ENCODE peak calls at places on chromosomes 6 and 20, in seven cellular contexts. W is adipocyte; U is GM12865; I is HTR-8/SVneo; Y is hippocampal formation; H is activated CD4-positive, alpha-beta T cell treated with anti-CD3 and anti-CD28 coated beads, Interleukin-2, amount 50 U/mL, for 1 hour; O is NCI-H774. Z is an unnamed sample.

GRCh38 chr6:111410371-111410770 is 72.6 kb downstream of the REV3L start:
- DNase-seq in W (no peak), U (peak), I (no peak), Y (no peak), H (no peak), O (no peak), Z (no peak)

GRCh38 chr20:21118138-21118537 is 7.7 kb upstream of the KIZ start:
- DNase-seq in W (no peak), U (no peak), I (no peak), Y (no peak), H (no peak), O (no peak), Z (no peak)

GRCh38 chr20:58130574-58130973 is 97.9 kb downstream of the ANKRD60 start:
- DNase-seq in W (no peak), U (no peak), I (no peak), Y (no peak), H (no peak), O (no peak), Z (no peak)

GRCh38 chr20:31835977-31836852 is 9.2 kb downstream of the FOXS1 start:
- DNase-seq in W (peak), U (peak), I (peak), Y (peak), H (no peak), O (no peak), Z (peak)

GRCh38 chr6:150016324-150017185 is 8.8 kb downstream of the RAET1L start:
- DNase-seq in W (peak), U (peak), I (peak), Y (peak), H (peak), O (peak), Z (peak)

GRCh38 chr6:81086931-81087330 is 665.5 kb downstream of the TENT5A start:
- DNase-seq in W (no peak), U (no peak), I (no peak), Y (no peak), H (no peak), O (no peak), Z (no peak)

GRCh38 chr6:41625442-41625841 is 12.8 kb upstream of the MDFI start:
- DNase-seq in W (no peak), U (no peak), I (no peak), Y (no peak), H (no peak), O (no peak), Z (no peak)

GRCh38 chr6:47729457-47729856 is 31.1 kb downstream of the ADGRF4 start:
- DNase-seq in W (no peak), U (no peak), I (no peak), Y (no peak), H (no peak), O (no peak), Z (no peak)

GRCh38 chr6:63795006-63795405 is 159.4 kb downstream of the PHF3 start:
- DNase-seq in W (no peak), U (no peak), I (no peak), Y (no peak), H (no peak), O (no peak), Z (no peak)

GRCh38 chr6:13398421-13398994 is 70.2 kb upstream of the TBC1D7 start:
- DNase-seq in W (no peak), U (no peak), I (no peak), Y (peak), H (no peak), O (no peak), Z (peak)

GRCh38 chr6:96545882-96546281 is 17.0 kb upstream of the FHL5 start:
- DNase-seq in W (no peak), U (no peak), I (no peak), Y (no peak), H (no peak), O (no peak), Z (no peak)

GRCh38 chr6:78308025-78308424 is 559.3 kb upstream of the IRAK1BP1 start:
- DNase-seq in W (no peak), U (peak), I (no peak), Y (no peak), H (no peak), O (no peak), Z (no peak)

GRCh38 chr20:51792960-51793359 is 9.4 kb downstream of the SALL4 start:
- DNase-seq in W (no peak), U (no peak), I (no peak), Y (no peak), H (no peak), O (no peak), Z (no peak)

GRCh38 chr6:86256615-86257187 is 614.0 kb upstream of the SYNCRIP start:
- DNase-seq in W (no peak), U (no peak), I (no peak), Y (no peak), H (no peak), O (no peak), Z (no peak)

GRCh38 chr6:129186988-129187387 is 304.1 kb downstream of the LAMA2 start:
- DNase-seq in W (peak), U (no peak), I (peak), Y (no peak), H (no peak), O (no peak), Z (peak)

GRCh38 chr6:122524056-122524455 is 52.4 kb upstream of the SERINC1 start:
- DNase-seq in W (no peak), U (no peak), I (no peak), Y (no peak), H (no peak), O (no peak), Z (no peak)

GRCh38 chr6:137794510-137795200 is 72.4 kb upstream of the TNFAIP3 start:
- DNase-seq in W (no peak), U (no peak), I (no peak), Y (no peak), H (no peak), O (no peak), Z (no peak)

GRCh38 chr6:146860583-146860982 is 261.8 kb downstream of the ADGB start:
- DNase-seq in W (no peak), U (no peak), I (no peak), Y (peak), H (no peak), O (no peak), Z (no peak)

GRCh38 chr20:35433337-35433736 is 4.7 kb downstream of the GDF5 start:
- DNase-seq in W (no peak), U (no peak), I (no peak), Y (no peak), H (no peak), O (no peak), Z (no peak)

GRCh38 chr20:39853050-39853449 is 836.0 kb downstream of the MAFB start:
- DNase-seq in W (no peak), U (no peak), I (no peak), Y (no peak), H (no peak), O (no peak), Z (no peak)

GRCh38 chr20:57653546-57653900 is 33.3 kb upstream of the ZBP1 start:
- DNase-seq in W (no peak), U (no peak), I (no peak), Y (no peak), H (no peak), O (no peak), Z (no peak)

GRCh38 chr20:57618091-57618765 is 2.0 kb downstream of the ZBP1 start:
- DNase-seq in W (no peak), U (no peak), I (peak), Y (no peak), H (no peak), O (no peak), Z (no peak)

GRCh38 chr6:31834367-31834703 is 6.8 kb downstream of the HSPA1B start:
- DNase-seq in W (peak), U (peak), I (peak), Y (peak), H (no peak), O (peak), Z (peak)

GRCh38 chr6:52098649-52099184 is 11.3 kb upstream of the PKHD1 start:
- DNase-seq in W (peak), U (no peak), I (no peak), Y (no peak), H (no peak), O (no peak), Z (no peak)

GRCh38 chr6:169830876-169831275 is 79.5 kb downstream of the ERMARD start:
- DNase-seq in W (no peak), U (no peak), I (no peak), Y (no peak), H (no peak), O (no peak), Z (no peak)

GRCh38 chr6:156160007-156160787 is 617.0 kb upstream of the ARID1B start:
- DNase-seq in W (no peak), U (no peak), I (no peak), Y (no peak), H (no peak), O (no peak), Z (no peak)

GRCh38 chr20:25579081-25579770 is 6.1 kb downstream of the NINL start:
- DNase-seq in W (no peak), U (no peak), I (no peak), Y (no peak), H (no peak), O (no peak), Z (no peak)

GRCh38 chr6:31356216-31356945 is 598 bp downstream of the HLA-B start:
- DNase-seq in W (peak), U (peak), I (no peak), Y (no peak), H (peak), O (no peak), Z (peak)

GRCh38 chr20:845226-845868 is 11.8 kb downstream of the FAM110A start:
- DNase-seq in W (no peak), U (no peak), I (no peak), Y (no peak), H (no peak), O (no peak), Z (no peak)